ENCODE peak calls at places on chromosomes 3 and 15, in ten cellular contexts. D is B cell, A is mesothelial cell of epicardium, H is psoas muscle, P is brain microvascular endothelial cell, Y is stomach, F is sigmoid colon, O is nephron progenitor cell, Z is body of pancreas, X is progenitor cell of endocrine pancreas. K is an unnamed sample.

GRCh38 chr3:171829841-171830559 is 13.1 kb upstream of the TMEM212 start:
- DNase-seq in X (peak), A (no peak), F (peak), O (peak), Y (peak), Z (peak), P (peak), H (peak), D (no peak), K (peak)

GRCh38 chr3:63943678-63944077 is 31.5 kb upstream of the SCAANT1 start:
- DNase-seq in A (no peak), O (no peak), H (no peak), X (no peak), P (no peak), F (no peak), Y (no peak), D (no peak), Z (no peak), K (no peak)

GRCh38 chr3:16476636-16477035 is 36.9 kb downstream of the RFTN1 start:
- DNase-seq in A (no peak), Z (no peak), H (no peak), X (no peak), F (no peak), Y (no peak), O (no peak), P (peak), D (no peak), K (no peak)

GRCh38 chr3:33538678-33539339 is 98.6 kb upstream of the UBP1 start:
- DNase-seq in D (no peak), A (no peak), H (no peak), P (no peak), X (no peak), Z (no peak), O (no peak), F (no peak), Y (no peak), K (no peak)

GRCh38 chr15:84398763-84399701 is 163.5 kb downstream of the GOLGA6L4 start:
- DNase-seq in Z (no peak), F (no peak), H (peak), X (no peak), O (no peak), Y (no peak), P (no peak), D (peak), A (no peak), K (no peak)

GRCh38 chr3:126125341-126125740 is 41.4 kb upstream of the SLC41A3 start:
- DNase-seq in O (no peak), D (no peak), Z (peak), F (peak), A (peak), H (no peak), P (no peak), Y (peak), X (no peak), K (no peak)

GRCh38 chr3:68878322-68878721 is 54.0 kb downstream of the TAFA4 start:
- DNase-seq in H (no peak), X (no peak), F (no peak), A (no peak), O (no peak), Z (no peak), D (no peak), P (peak), Y (no peak), K (no peak)

GRCh38 chr3:97916576-97916975 is 55.7 kb downstream of the RIOX2 start:
- DNase-seq in P (no peak), F (no peak), X (no peak), A (no peak), H (no peak), O (no peak), D (no peak), Y (no peak), Z (no peak), K (no peak)

GRCh38 chr3:46540550-46540949 is 25.6 kb downstream of the LRRC2 start:
- DNase-seq in X (no peak), A (no peak), H (no peak), Y (no peak), D (no peak), O (no peak), F (no peak), Z (no peak), P (no peak), K (no peak)

GRCh38 chr3:39114456-39114855 is 7.0 kb downstream of the TTC21A start:
- DNase-seq in A (no peak), O (no peak), H (no peak), P (no peak), F (peak), X (no peak), Z (no peak), D (no peak), Y (no peak), K (no peak)

GRCh38 chr3:58025824-58026579 is 17.8 kb downstream of the FLNB start:
- DNase-seq in D (no peak), X (no peak), Z (peak), H (no peak), Y (peak), A (no peak), P (peak), F (peak), O (no peak), K (no peak)

GRCh38 chr3:124410471-124410870 is 319.8 kb upstream of the UMPS start:
- DNase-seq in D (no peak), Z (no peak), A (no peak), X (no peak), O (no peak), Y (no peak), H (no peak), P (no peak), F (no peak), K (no peak)

GRCh38 chr15:34883042-34883441 is 86.5 kb downstream of the AQR start:
- DNase-seq in F (no peak), D (no peak), Z (no peak), A (no peak), H (no peak), Y (no peak), P (no peak), O (no peak), X (no peak), K (no peak)

GRCh38 chr3:55701997-55702396 is 214.9 kb upstream of the WNT5A start:
- DNase-seq in O (no peak), Z (no peak), F (no peak), H (no peak), X (no peak), D (no peak), A (no peak), Y (no peak), P (no peak), K (no peak)

GRCh38 chr3:102265720-102266119 is 169.1 kb upstream of the ZPLD1 start:
- DNase-seq in F (no peak), P (no peak), Y (no peak), A (no peak), H (no peak), Z (no peak), O (no peak), D (no peak), X (no peak), K (no peak)

GRCh38 chr3:131561511-131561910 is 58.7 kb upstream of the MRPL3 start:
- DNase-seq in X (no peak), A (no peak), Y (no peak), Z (no peak), F (no peak), O (no peak), D (no peak), P (no peak), H (no peak), K (no peak)

GRCh38 chr15:68829068-68829467 is 8.4 kb upstream of the ANP32A start:
- DNase-seq in A (no peak), P (peak), D (peak), Y (no peak), X (no peak), Z (no peak), H (no peak), F (no peak), O (no peak), K (no peak)
- TF ChIP-seq CTCF in A (no peak), P (peak), D (peak), Y (no peak), X (no peak), Z (peak), H (peak), F (peak), O (no peak), K (peak)

GRCh38 chr3:166760114-166760513 is 620.0 kb downstream of the ZBBX start:
- DNase-seq in H (no peak), P (no peak), X (no peak), O (no peak), D (no peak), Z (no peak), A (no peak), F (no peak), Y (no peak), K (no peak)

GRCh38 chr3:166764698-166765318 is 615.3 kb downstream of the ZBBX start:
- DNase-seq in A (no peak), D (no peak), F (no peak), X (no peak), Y (no peak), Z (no peak), H (no peak), P (no peak), O (no peak), K (no peak)
- TF ChIP-seq CTCF in A (no peak), D (no peak), F (no peak), X (no peak), Y (no peak), Z (no peak), H (no peak), P (no peak), O (no peak), K (no peak)

DNA sequence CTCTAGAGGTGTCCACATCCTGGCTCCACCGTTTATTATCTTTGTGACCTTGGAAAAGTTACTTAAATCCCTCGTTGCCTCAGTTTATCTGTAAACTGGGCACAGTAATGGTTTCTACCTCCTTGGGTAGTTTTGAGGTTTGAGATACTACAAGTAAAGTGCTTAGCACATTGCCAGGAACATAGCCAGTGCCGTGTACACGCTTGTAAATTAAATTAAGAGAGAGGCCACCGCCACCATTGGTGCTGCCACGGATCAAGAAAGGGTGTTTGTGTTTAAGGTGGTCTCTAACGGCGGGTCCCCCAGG is 5.8 kb upstream of the WNT7A start:
- DNase-seq in X (no peak), H (no peak), Z (no peak), D (no peak), O (no peak), P (no peak), Y (no peak), F (no peak), A (no peak), K (no peak)
- TF ChIP-seq CTCF in X (no peak), H (no peak), Z (no peak), D (no peak), O (peak), P (no peak), Y (no peak), F (no peak), A (peak), K (no peak)

DNA sequence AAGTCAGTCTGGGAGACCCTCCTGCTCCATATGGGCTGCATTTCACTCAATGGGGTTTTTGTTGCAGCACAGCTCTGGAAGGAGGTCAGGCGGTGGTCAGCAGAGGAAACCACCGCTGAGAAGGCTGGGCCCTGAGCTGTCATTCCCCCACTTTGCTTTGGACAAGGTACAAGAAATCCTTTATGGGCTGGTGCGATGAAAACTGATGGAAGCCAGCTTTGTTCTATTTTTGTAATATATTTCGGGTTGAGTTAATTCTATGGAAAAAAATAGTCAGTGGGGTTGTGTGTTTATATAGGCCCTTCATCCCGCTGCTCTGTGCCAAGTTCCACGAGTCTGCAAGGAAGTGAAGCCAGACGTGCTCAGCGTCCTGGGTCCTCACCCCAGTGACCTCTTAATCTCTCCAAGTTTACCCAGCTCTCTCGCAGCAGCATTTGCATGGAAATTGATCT is 157.2 kb upstream of the TMC3 start:
- DNase-seq in D (no peak), H (no peak), Z (peak), O (peak), Y (no peak), P (no peak), F (no peak), A (no peak), X (no peak), K (no peak)
- TF ChIP-seq CTCF in D (no peak), H (no peak), Z (no peak), O (no peak), Y (no peak), P (no peak), F (no peak), A (no peak), X (no peak), K (no peak)

GRCh38 chr3:8562081-8562595 is 60.5 kb downstream of the LMCD1 start:
- DNase-seq in X (no peak), F (no peak), O (no peak), H (no peak), D (no peak), Z (no peak), A (no peak), P (no peak), Y (no peak), K (no peak)

GRCh38 chr3:8563146-8563545 is 61.5 kb downstream of the LMCD1 start:
- DNase-seq in P (no peak), X (no peak), O (no peak), F (no peak), A (no peak), Y (no peak), D (no peak), H (no peak), Z (no peak), K (no peak)

GRCh38 chr3:8565376-8565775 is 63.8 kb downstream of the LMCD1 start:
- DNase-seq in H (no peak), A (no peak), Z (no peak), F (no peak), X (no peak), D (no peak), P (no peak), O (no peak), Y (no peak), K (no peak)

GRCh38 chr3:8561365-8561764 is 59.7 kb downstream of the LMCD1 start:
- DNase-seq in Z (peak), O (no peak), P (no peak), A (no peak), X (no peak), F (peak), Y (no peak), H (peak), D (no peak), K (no peak)

GRCh38 chr3:8563597-8563996 is 62.0 kb downstream of the LMCD1 start:
- DNase-seq in H (no peak), X (no peak), P (no peak), Y (no peak), D (no peak), Z (no peak), F (no peak), A (no peak), O (no peak), K (no peak)
- TF ChIP-seq CTCF in H (no peak), X (no peak), P (no peak), Y (no peak), D (no peak), Z (no peak), F (no peak), A (no peak), O (no peak), K (no peak)

DNA sequence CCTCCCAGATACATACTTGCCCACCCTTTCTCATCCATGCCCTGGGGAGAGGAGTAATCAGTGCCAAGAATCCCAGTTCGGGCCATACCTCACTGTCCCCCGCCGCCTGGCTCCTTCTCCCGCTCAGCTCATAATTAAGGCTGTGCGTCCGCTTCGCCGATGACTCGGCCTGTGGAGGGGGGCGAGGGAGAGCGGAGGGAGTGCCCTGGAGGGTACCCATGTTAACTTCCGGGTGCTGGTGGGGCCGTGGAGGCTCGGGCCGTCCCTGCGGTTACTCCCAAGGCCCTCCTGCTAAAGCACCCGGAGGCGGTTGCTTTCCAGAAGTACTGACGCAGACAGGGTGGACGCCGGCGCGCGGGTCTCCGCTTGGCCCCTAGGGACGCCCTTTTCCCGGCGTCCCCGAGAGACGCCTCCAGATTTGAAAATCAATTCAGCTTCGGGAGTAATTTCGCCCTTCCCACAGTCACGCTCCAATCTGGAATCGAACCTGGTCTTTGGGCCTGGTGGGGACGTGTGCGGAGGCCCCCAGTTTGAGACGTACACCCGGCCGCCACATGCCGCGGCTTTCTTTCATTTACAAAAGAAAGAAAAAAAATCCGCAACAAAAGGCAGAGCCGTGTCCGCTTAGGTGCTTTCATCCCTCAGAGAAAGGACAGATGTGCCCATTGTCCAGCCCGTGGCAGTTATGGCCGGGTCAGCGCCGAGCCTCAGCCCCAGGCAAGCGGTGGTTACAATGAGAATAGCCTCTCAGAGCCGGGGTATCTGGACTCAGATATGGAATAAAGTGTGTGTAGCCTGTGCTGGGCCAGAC is 1.0 kb upstream of the ONECUT1 start:
- DNase-seq in D (peak), P (no peak), F (no peak), O (peak), X (no peak), H (no peak), Y (no peak), Z (peak), A (no peak), K (no peak)
- TF ChIP-seq CTCF in D (no peak), P (peak), F (no peak), O (peak), X (peak), H (no peak), Y (no peak), Z (peak), A (no peak), K (no peak)

K was measured in GM13976.